ENCODE peak calls at places on chromosomes 16 and 17, in seven cellular contexts. X, U, T, H, O, Y and L are unnamed samples.

GRCh38 chr16:88940196-88941050 is 36.6 kb downstream of the CBFA2T3 start:
- DNase-seq in X (no peak), U (no peak), T (no peak), H (no peak), O (peak), Y (no peak), L (no peak)

GRCh38 chr16:75576384-75576811 is 10.2 kb downstream of the GABARAPL2 start:
- DNase-seq in X (no peak), U (no peak), T (no peak), H (peak), O (no peak), Y (no peak), L (no peak)

GRCh38 chr17:57945999-57946797 is 9.0 kb downstream of the CUEDC1 start:
- DNase-seq in X (no peak), U (no peak), T (peak), H (no peak), O (no peak), Y (no peak), L (no peak)

GRCh38 chr16:47141773-47142468 is 1.8 kb downstream of the NETO2 start:
- DNase-seq in X (peak), U (no peak), T (peak), H (peak), O (no peak), Y (peak), L (peak)

GRCh38 chr17:17433260-17433659 is 43.5 kb upstream of the MED9 start:
- DNase-seq in X (no peak), U (no peak), T (peak), H (no peak), O (no peak), Y (no peak), L (no peak)

GRCh38 chr17:38571833-38572274 is 33.9 kb downstream of the SRCIN1 start:
- DNase-seq in X (no peak), U (no peak), T (no peak), H (no peak), O (no peak), Y (no peak), L (no peak)

GRCh38 chr17:13786000-13786598 is 184.4 kb upstream of the HS3ST3A1 start:
- DNase-seq in X (no peak), U (no peak), T (peak), H (no peak), O (no peak), Y (no peak), L (no peak)

GRCh38 chr16:26395700-26396099 is 671.0 kb upstream of the C16orf82 start:
- DNase-seq in X (no peak), U (no peak), T (no peak), H (no peak), O (no peak), Y (no peak), L (no peak)

GRCh38 chr16:79966226-79966625 is 365.7 kb upstream of the MAF start:
- DNase-seq in X (no peak), U (no peak), T (no peak), H (no peak), O (no peak), Y (no peak), L (no peak)

GRCh38 chr16:87418216-87418615 is 26.1 kb downstream of the MAP1LC3B start:
- DNase-seq in X (no peak), U (no peak), T (no peak), H (no peak), O (no peak), Y (no peak), L (no peak)